ENCODE peak calls at places on chromosomes 16 and 17, in seven cellular contexts. L, X, Q, R, Y, K and D are unnamed samples.

GRCh38 chr16:2470603-2471015 is 488 bp upstream of the NTN3 start:
- DNase-seq in L (no peak), Y (no peak), Q (no peak), K (no peak), X (peak; percentile 64), R (no peak), D (no peak)

GRCh38 chr16:17283022-17283421 is 187.7 kb downstream of the XYLT1 start:
- DNase-seq in X (no peak), L (no peak), Y (no peak), R (no peak), Q (no peak), K (no peak), D (no peak)

GRCh38 chr17:73379814-73380213 is 68.0 kb upstream of the CDC42EP4 start:
- DNase-seq in L (no peak), Y (no peak), X (no peak), K (no peak), Q (no peak), R (no peak), D (no peak)

GRCh38 chr17:27569257-27569722 is 61.7 kb upstream of the LGALS9 start:
- DNase-seq in L (no peak), Q (no peak), K (peak; percentile 30), R (no peak), X (peak; percentile 5), Y (peak; percentile 35), D (peak; percentile 53)

GRCh38 chr16:81586421-81586820 is 141.8 kb downstream of the CMIP start:
- DNase-seq in Y (no peak), L (no peak), Q (no peak), X (no peak), K (no peak), R (no peak), D (no peak)

GRCh38 chr16:12087901-12088364 is 111.4 kb downstream of the SNX29 start:
- DNase-seq in L (no peak), X (peak; percentile 52), Y (no peak), Q (no peak), K (no peak), R (no peak), D (peak; percentile 47)

GRCh38 chr16:72246423-72246822 is 74.5 kb upstream of the PMFBP1 start:
- DNase-seq in Q (no peak), Y (no peak), L (no peak), K (no peak), R (no peak), X (no peak), D (no peak)

GRCh38 chr16:83328936-83329335 is 478.8 kb upstream of the HSBP1 start:
- DNase-seq in X (no peak), L (no peak), R (no peak), Q (no peak), K (no peak), Y (no peak), D (no peak)

GRCh38 chr17:30225112-30225511 is 10.4 kb downstream of the SLC6A4 start:
- DNase-seq in L (no peak), X (no peak), Q (no peak), K (no peak), Y (peak; percentile 75), R (no peak), D (no peak)

GRCh38 chr17:42192189-42193126 is 1.8 kb downstream of the GHDC start:
- DNase-seq in X (no peak), R (no peak), Y (peak; percentile 17), L (no peak), Q (no peak), K (no peak), D (no peak)

GRCh38 chr17:43003542-43004172 is 2.9 kb upstream of the IFI35 start:
- DNase-seq in L (no peak), K (no peak), R (no peak), X (no peak), Y (no peak), Q (no peak), D (no peak)

GRCh38 chr17:32998893-32999240 is 7.2 kb downstream of the SPACA3 start:
- DNase-seq in Y (no peak), X (no peak), K (no peak), R (no peak), L (no peak), Q (no peak), D (no peak)

GRCh38 chr17:62587554-62587953 is 39.9 kb upstream of the MRC2 start:
- DNase-seq in R (no peak), Y (no peak), X (no peak), L (no peak), Q (no peak), K (no peak), D (peak; percentile 73)

GRCh38 chr17:65131946-65132345 is 5.2 kb upstream of the RGS9 start:
- DNase-seq in Q (no peak), K (no peak), L (peak; percentile 60), X (no peak), R (no peak), Y (peak; percentile 7), D (no peak)

GRCh38 chr17:29883497-29883896 is 46.5 kb downstream of the SSH2 start:
- DNase-seq in R (no peak), K (no peak), X (no peak), Q (no peak), Y (no peak), L (no peak), D (no peak)

GRCh38 chr16:56667581-56668571 is at the start of gene MT1G:
- DNase-seq in K (no peak), X (no peak), L (no peak), R (no peak), Y (peak; percentile 81), Q (peak; percentile 48), D (peak; percentile 87)

GRCh38 chr17:76678330-76678729 is 32.4 kb downstream of the MXRA7 start:
- DNase-seq in Q (no peak), R (no peak), L (no peak), X (no peak), K (no peak), Y (no peak), D (peak; percentile 85)

GRCh38 chr17:58264407-58265103 is 16.2 kb downstream of the MPO start:
- DNase-seq in X (no peak), K (no peak), Q (no peak), L (no peak), Y (no peak), R (no peak), D (no peak)

GRCh38 chr17:42562845-42563509 is 1.0 kb downstream of the COASY start:
- DNase-seq in Q (no peak), L (no peak), X (no peak), K (no peak), Y (peak; percentile 41), R (no peak), D (no peak)

GRCh38 chr17:78723957-78724356 is 58.1 kb downstream of the CYTH1 start:
- DNase-seq in X (no peak), R (no peak), L (no peak), Y (no peak), K (no peak), Q (no peak), D (no peak)